ENCODE peak calls at places on chromosomes 16 and 17, in seven cellular contexts. B is choroid plexus epithelial cell, R is foreskin fibroblast, O is GM20000, C is GM12865, U is AG09309, Y is GM13976. S is an unnamed sample.

GRCh38 chr17:19370493-19370960 is 7.8 kb upstream of the MAPK7 start:
- DNase-seq in U (no peak), B (no peak), R (no peak), C (peak; percentile 78), O (peak; percentile 65), Y (peak; percentile 72), S (no peak)

GRCh38 chr17:70796757-70797156 is 627.4 kb downstream of the KCNJ2 start:
- DNase-seq in U (no peak), B (no peak), O (no peak), C (no peak), R (no peak), Y (no peak), S (no peak)

GRCh38 chr17:55774834-55775233 is 24.0 kb downstream of the PCTP start:
- DNase-seq in C (no peak), U (no peak), O (no peak), R (no peak), B (no peak), Y (no peak), S (no peak)

GRCh38 chr16:14613991-14614390 is 16.1 kb downstream of the PARN start:
- DNase-seq in O (no peak), Y (no peak), U (no peak), C (no peak), R (no peak), B (no peak), S (no peak)

GRCh38 chr16:83143788-83144187 is 517.0 kb downstream of the CDH13 start:
- DNase-seq in O (no peak), B (peak; percentile 80), R (peak; percentile 36), Y (no peak), U (peak; percentile 4), C (no peak), S (no peak)

GRCh38 chr16:71540-72341 is 690 bp downstream of the RHBDF1 start:
- DNase-seq in O (no peak), R (peak; percentile 91), Y (no peak), U (no peak), B (peak; percentile 57), C (no peak), S (peak; percentile 51)

GRCh38 chr16:22641030-22641671 is 130.5 kb downstream of the NPIPB5 start:
- DNase-seq in R (peak; percentile 83), U (no peak), Y (no peak), B (peak; percentile 66), C (peak; percentile 29), O (peak; percentile 36), S (peak; percentile 63)

GRCh38 chr17:9004961-9005285 is 16.4 kb upstream of the NTN1 start:
- DNase-seq in R (no peak), U (no peak), C (no peak), B (no peak), O (no peak), Y (no peak), S (no peak)

GRCh38 chr17:49361129-49361901 is 735 bp downstream of the ZNF652 start:
- DNase-seq in Y (peak; percentile 47), O (peak; percentile 69), U (no peak), R (no peak), C (peak; percentile 83), B (peak; percentile 26), S (no peak)

GRCh38 chr16:87076331-87076949 is 240.8 kb downstream of the C16orf95 start:
- DNase-seq in Y (no peak), C (no peak), B (no peak), R (no peak), U (no peak), O (no peak), S (no peak)

GRCh38 chr16:12091569-12092346 is 115.2 kb downstream of the SNX29 start:
- DNase-seq in Y (no peak), C (no peak), O (no peak), R (no peak), U (no peak), B (no peak), S (peak; percentile 21)

GRCh38 chr17:72976971-72977767 is 115.3 kb downstream of the SLC39A11 start:
- DNase-seq in B (peak; percentile 96), Y (peak; percentile 56), C (peak; percentile 72), O (peak; percentile 26), R (peak; percentile 93), U (peak; percentile 57), S (no peak)

GRCh38 chr17:51799981-51800380 is 358.5 kb downstream of the CA10 start:
- DNase-seq in B (no peak), Y (no peak), O (no peak), C (no peak), U (no peak), R (no peak), S (no peak)

GRCh38 chr17:49443862-49444261 is 29.2 kb upstream of the PHB1 start:
- DNase-seq in O (no peak), U (no peak), R (peak; percentile 74), B (no peak), C (no peak), Y (no peak), S (no peak)

GRCh38 chr16:69311533-69312388 is 611 bp downstream of the VPS4A start:
- DNase-seq in O (peak; percentile 67), C (peak; percentile 68), B (peak; percentile 27), R (peak; percentile 57), Y (peak; percentile 61), U (no peak), S (peak; percentile 49)

GRCh38 chr16:11868412-11868980 is 17.2 kb upstream of the RSL1D1 start:
- DNase-seq in Y (no peak), C (no peak), O (no peak), B (no peak), R (no peak), U (no peak), S (no peak)

GRCh38 chr17:50507871-50508572 is at the start of gene MYCBPAP:
- DNase-seq in B (peak; percentile 81), Y (peak; percentile 93), C (peak; percentile 91), U (no peak), R (peak; percentile 94), O (peak; percentile 91), S (peak; percentile 77)

GRCh38 chr16:51225902-51226301 is 74.8 kb upstream of the SALL1 start:
- DNase-seq in R (no peak), C (no peak), B (no peak), O (no peak), U (no peak), Y (no peak), S (no peak)

GRCh38 chr16:11139624-11140375 is 116.2 kb downstream of the SOCS1 start:
- DNase-seq in C (no peak), B (no peak), O (no peak), Y (no peak), R (no peak), U (no peak), S (peak; percentile 55)

DNA sequence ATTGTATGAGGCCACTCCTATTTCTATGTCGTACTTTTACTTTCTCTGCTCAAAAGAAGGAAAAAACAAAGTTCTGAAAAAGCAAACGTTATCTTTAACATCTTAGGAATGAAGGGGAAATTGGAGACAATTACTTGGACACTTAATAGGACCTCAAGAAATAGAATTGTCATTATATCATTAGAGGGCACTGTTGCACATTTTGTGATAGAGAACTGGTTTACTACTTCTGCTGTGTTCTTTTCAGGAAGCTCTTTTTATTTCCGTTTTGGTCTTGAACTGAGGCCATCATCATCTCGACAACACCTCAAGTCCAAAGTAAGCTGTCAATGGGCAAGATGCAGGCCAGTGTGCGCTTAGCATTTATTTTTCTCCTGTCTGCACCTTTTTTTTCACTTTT is 14.6 kb downstream of the COG4 start:
- DNase-seq in O (peak; percentile 31), B (peak; percentile 45), Y (peak; percentile 44), C (peak; percentile 32), R (no peak), U (no peak), S (no peak)
- TF ChIP-seq CTCF in O (no peak), B (peak; percentile 19), Y (peak; percentile 10), C (no peak), R (no peak), U (peak; percentile 3), S (no peak)

GRCh38 chr17:81340606-81341346 is 45.7 kb upstream of the SLC38A10 start:
- DNase-seq in R (no peak), O (no peak), B (peak; percentile 42), U (no peak), Y (no peak), C (no peak), S (no peak)

GRCh38 chr17:81342062-81342699 is 47.1 kb upstream of the SLC38A10 start:
- DNase-seq in O (no peak), U (no peak), R (no peak), C (no peak), Y (no peak), B (peak; percentile 50), S (no peak)

GRCh38 chr17:81341347-81342061 is 46.4 kb upstream of the SLC38A10 start:
- DNase-seq in Y (no peak), R (no peak), O (no peak), C (no peak), B (no peak), U (no peak), S (no peak)

GRCh38 chr17:81345211-81346089 is 49.8 kb upstream of the BAHCC1 start:
- DNase-seq in C (peak; percentile 92), O (peak; percentile 94), Y (peak; percentile 91), B (peak; percentile 92), R (peak; percentile 97), U (peak; percentile 46), S (peak; percentile 90)

GRCh38 chr17:81342700-81343070 is 47.6 kb upstream of the SLC38A10 start:
- DNase-seq in C (no peak), B (no peak), Y (no peak), U (no peak), R (no peak), O (no peak), S (no peak)
- TF ChIP-seq CTCF in C (no peak), B (no peak), Y (no peak), U (no peak), R (no peak), O (no peak), S (no peak)

GRCh38 chr16:81823734-81824133 is 44.6 kb downstream of the PLCG2 start:
- DNase-seq in R (no peak), B (no peak), C (no peak), O (no peak), Y (no peak), U (no peak), S (no peak)

GRCh38 chr16:81826523-81826922 is 47.4 kb downstream of the PLCG2 start:
- DNase-seq in Y (no peak), U (no peak), C (peak; percentile 24), R (no peak), O (no peak), B (no peak), S (no peak)

GRCh38 chr16:81818514-81819304 is 39.6 kb downstream of the PLCG2 start:
- DNase-seq in O (no peak), U (no peak), Y (no peak), R (no peak), B (no peak), C (peak; percentile 60), S (no peak)

GRCh38 chr16:81821422-81822128 is 42.5 kb downstream of the PLCG2 start:
- DNase-seq in C (peak; percentile 95), Y (peak; percentile 60), U (no peak), R (no peak), O (peak; percentile 47), B (peak; percentile 64), S (no peak)

DNA sequence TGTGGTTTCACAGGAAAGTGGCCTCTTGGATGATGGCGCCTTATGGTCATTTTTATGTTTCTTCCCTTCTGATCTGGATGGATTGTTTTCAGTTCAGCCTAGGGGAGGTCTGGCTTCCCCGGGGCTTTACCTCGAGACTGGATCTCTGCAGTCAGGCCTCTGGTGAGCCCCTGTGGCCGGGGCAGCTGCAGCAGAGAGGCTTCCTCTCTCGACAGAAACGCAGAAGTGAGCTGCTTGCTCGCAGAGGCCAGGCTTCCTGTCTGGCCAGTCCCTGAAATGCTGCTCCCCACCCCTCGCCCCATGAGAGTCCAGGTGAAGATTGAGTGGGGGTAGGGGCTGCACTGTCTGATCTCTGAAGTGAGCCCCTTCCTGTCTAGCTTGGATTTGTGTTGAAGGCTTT is 44.0 kb downstream of the PLCG2 start:
- DNase-seq in B (no peak), Y (peak; percentile 67), C (peak; percentile 90), U (no peak), R (no peak), O (peak; percentile 59), S (no peak)
- TF ChIP-seq CTCF in B (no peak), Y (peak; percentile 42), C (no peak), U (no peak), R (no peak), O (no peak), S (no peak)

GRCh38 chr16:1865902-1866690 is 5.9 kb downstream of the MEIOB start:
- DNase-seq in R (no peak), O (no peak), B (no peak), Y (no peak), C (no peak), U (no peak), S (no peak)
- TF ChIP-seq CTCF in R (no peak), O (no peak), B (no peak), Y (no peak), C (no peak), U (no peak), S (no peak)